ENCODE peak calls at places on chromosomes 5 and 9, in four cellular contexts. Q is activated T-helper 1 cell treated with Interleukin-2 at 50 U/mL for 16 hours; W is activated CD4-positive, alpha-beta T cell treated with anti-CD3 and anti-CD28 coated beads, Interleukin-2, amount 50 U/mL, for 4 hours; D is testis. I is an unnamed sample.

GRCh38 chr5:139668064-139668880 is 20.1 kb downstream of the CXXC5 start:
- DNase-seq in Q (no peak), W (peak), D (no peak), I (peak)

GRCh38 chr9:93683331-93684134 is 107.1 kb downstream of the PHF2 start:
- DNase-seq in Q (no peak), W (no peak), D (peak), I (no peak)

GRCh38 chr5:39256472-39256871 is 37.1 kb upstream of the FYB1 start:
- DNase-seq in Q (no peak), W (no peak), D (no peak), I (peak)

GRCh38 chr5:16807475-16807874 is 128.6 kb downstream of the MYO10 start:
- DNase-seq in Q (no peak), W (no peak), D (peak), I (no peak)

GRCh38 chr9:124024107-124024506 is 12.5 kb downstream of the LHX2 start:
- DNase-seq in Q (no peak), W (no peak), D (no peak), I (no peak)

GRCh38 chr9:14749738-14750137 is 27.2 kb upstream of the CER1 start:
- DNase-seq in Q (no peak), W (no peak), D (no peak), I (no peak)

GRCh38 chr5:180396931-180397330 is 43.8 kb upstream of the GFPT2 start:
- DNase-seq in Q (no peak), W (no peak), D (no peak), I (no peak)

GRCh38 chr9:90307177-90307833 is 335.3 kb downstream of the DIRAS2 start:
- DNase-seq in Q (no peak), W (no peak), D (no peak), I (no peak)

GRCh38 chr5:98630621-98631020 is 142.8 kb upstream of the RGMB start:
- DNase-seq in Q (no peak), W (no peak), D (no peak), I (no peak)

GRCh38 chr9:77019810-77020437 is 469 bp downstream of the FOXB2 start:
- DNase-seq in Q (no peak), W (peak), D (no peak), I (no peak)

GRCh38 chr5:1180096-1180495 is 21.3 kb upstream of the SLC6A19 start:
- DNase-seq in Q (no peak), W (no peak), D (no peak), I (no peak)

GRCh38 chr9:22446589-22446949 is at the start of gene DMRTA1:
- DNase-seq in Q (no peak), W (no peak), D (peak), I (peak)

GRCh38 chr5:51468196-51468595 is 84.9 kb downstream of the ISL1 start:
- DNase-seq in Q (no peak), W (no peak), D (no peak), I (peak)

GRCh38 chr5:139814704-139815280 is 19.2 kb downstream of the PSD2 start:
- DNase-seq in Q (no peak), W (no peak), D (no peak), I (no peak)

GRCh38 chr5:149313151-149313841 is 32.0 kb upstream of the GRPEL2 start:
- DNase-seq in Q (no peak), W (no peak), D (no peak), I (no peak)

GRCh38 chr9:104833701-104834100 is 69.8 kb downstream of the NIPSNAP3B start:
- DNase-seq in Q (no peak), W (no peak), D (no peak), I (no peak)

GRCh38 chr9:93659837-93660177 is 83.4 kb downstream of the PHF2 start:
- DNase-seq in Q (no peak), W (no peak), D (no peak), I (no peak)

GRCh38 chr9:131255731-131256197 is 20.5 kb downstream of the FAM78A start:
- DNase-seq in Q (no peak), W (no peak), D (no peak), I (no peak)

GRCh38 chr9:34363619-34364351 is 12.9 kb downstream of the MYORG start:
- DNase-seq in Q (no peak), W (no peak), D (peak), I (no peak)

GRCh38 chr9:129667850-129668249 is 2.4 kb downstream of the PRRX2 start:
- DNase-seq in Q (no peak), W (no peak), D (no peak), I (no peak)

GRCh38 chr5:124697482-124697881 is 49.0 kb downstream of the ZNF608 start:
- DNase-seq in Q (no peak), W (no peak), D (no peak), I (no peak)

GRCh38 chr9:70413427-70413797 is 1.0 kb downstream of the KLF9 start:
- DNase-seq in Q (peak), W (no peak), D (no peak), I (no peak)

GRCh38 chr9:127637322-127637847 is 25.3 kb downstream of the STXBP1 start:
- DNase-seq in Q (no peak), W (no peak), D (no peak), I (peak)

GRCh38 chr9:121013911-121014310 is 36.2 kb downstream of the C5 start:
- DNase-seq in Q (no peak), W (no peak), D (no peak), I (no peak)

GRCh38 chr5:102130386-102130785 is 165.7 kb downstream of the SLCO4C1 start:
- DNase-seq in Q (no peak), W (no peak), D (no peak), I (no peak)

GRCh38 chr5:82105457-82105856 is 133.6 kb downstream of the ATG10 start:
- DNase-seq in Q (no peak), W (no peak), D (no peak), I (peak)

GRCh38 chr9:129649726-129650679 is 8.1 kb upstream of the ASB6 start:
- DNase-seq in Q (no peak), W (no peak), D (no peak), I (no peak)

GRCh38 chr5:108432024-108432423 is 50.1 kb upstream of the FBXL17 start:
- DNase-seq in Q (no peak), W (no peak), D (no peak), I (no peak)

GRCh38 chr9:13264788-13265187 is 14.7 kb downstream of the MPDZ start:
- DNase-seq in Q (no peak), W (no peak), D (no peak), I (no peak)

GRCh38 chr5:128537306-128537998 is 593 bp downstream of the FBN2 start:
- DNase-seq in Q (no peak), W (no peak), D (peak), I (no peak)

GRCh38 chr5:124735169-124735858 is 11.1 kb downstream of the ZNF608 start:
- DNase-seq in Q (no peak), W (no peak), D (peak), I (peak)

GRCh38 chr9:112849363-112849922 is 41.2 kb downstream of the SLC46A2 start:
- DNase-seq in Q (no peak), W (no peak), D (no peak), I (no peak)

GRCh38 chr9:90783552-90783951 is 18.1 kb upstream of the SYK start:
- DNase-seq in Q (no peak), W (no peak), D (no peak), I (no peak)

GRCh38 chr5:112142769-112143270 is 276.3 kb downstream of the EPB41L4A start:
- DNase-seq in Q (no peak), W (no peak), D (no peak), I (peak)

GRCh38 chr9:37501957-37502596 is 16.3 kb downstream of the POLR1E start:
- DNase-seq in Q (no peak), W (no peak), D (no peak), I (no peak)

GRCh38 chr5:133818869-133819600 is 149.4 kb downstream of the C5orf15 start:
- DNase-seq in Q (no peak), W (no peak), D (no peak), I (no peak)

GRCh38 chr5:57033103-57033502 is 81.2 kb upstream of the MIER3 start:
- DNase-seq in Q (no peak), W (no peak), D (no peak), I (no peak)

GRCh38 chr9:15113288-15113687 is 193.7 kb downstream of the TTC39B start:
- DNase-seq in Q (no peak), W (no peak), D (no peak), I (no peak)

I was measured in RPMI7951.